ENCODE peak calls at places on chromosomes 1 and 21, in six cellular contexts. N, E, K, G, O and A are unnamed samples.

GRCh38 chr1:81950845-81951244 is 150.1 kb downstream of the ADGRL2 start:
- DNase-seq in O (no peak), N (no peak), K (peak), E (no peak), G (no peak), A (no peak)

GRCh38 chr1:64938991-64939390 is 27.4 kb downstream of the JAK1 start:
- DNase-seq in O (no peak), G (no peak), N (no peak), E (no peak), K (no peak), A (no peak)

GRCh38 chr1:1101503-1101902 is 14.4 kb downstream of the C1orf159 start:
- DNase-seq in K (no peak), G (no peak), E (no peak), N (no peak), O (no peak), A (no peak)

GRCh38 chr1:3662080-3662671 is 9.9 kb downstream of the TP73 start:
- DNase-seq in K (no peak), E (no peak), N (no peak), G (no peak), O (no peak), A (no peak)

GRCh38 chr21:28066051-28066450 is 926.6 kb downstream of the LTN1 start:
- DNase-seq in G (no peak), E (no peak), N (no peak), K (no peak), O (peak), A (no peak)

GRCh38 chr21:37593015-37593414 is 226.4 kb downstream of the DYRK1A start:
- DNase-seq in K (peak), G (no peak), O (no peak), E (no peak), N (no peak), A (peak)

GRCh38 chr1:222823673-222824072 is 8.8 kb downstream of the DISP1 start:
- DNase-seq in N (no peak), O (no peak), G (no peak), E (no peak), K (no peak), A (no peak)

GRCh38 chr1:20641986-20642385 is 8.7 kb downstream of the PINK1 start:
- DNase-seq in N (no peak), K (no peak), G (no peak), E (no peak), O (no peak), A (no peak)

GRCh38 chr1:243582321-243582720 is 267.7 kb downstream of the AKT3 start:
- DNase-seq in O (peak), G (no peak), K (peak), N (no peak), E (no peak), A (no peak)

GRCh38 chr1:10877894-10878293 is 81.4 kb upstream of the CASZ1 start:
- DNase-seq in E (no peak), G (no peak), N (no peak), K (no peak), O (no peak), A (no peak)
- TF ChIP-seq CTCF in E (no peak), G (no peak), N (no peak), K (no peak), O (no peak), A (no peak)

GRCh38 chr1:51346086-51346942 is 16.0 kb upstream of the TTC39A start:
- DNase-seq in K (no peak), O (no peak), G (no peak), N (no peak), E (no peak), A (no peak)

GRCh38 chr1:51345300-51345687 is 14.9 kb upstream of the TTC39A start:
- DNase-seq in N (no peak), O (no peak), G (no peak), E (no peak), K (no peak), A (no peak)

GRCh38 chr1:51344276-51344601 is 13.9 kb upstream of the TTC39A start:
- DNase-seq in O (no peak), E (no peak), G (no peak), K (no peak), N (no peak), A (no peak)

GRCh38 chr1:51343624-51344023 is 13.3 kb upstream of the TTC39A start:
- DNase-seq in G (no peak), K (no peak), O (no peak), E (no peak), N (no peak), A (no peak)

GRCh38 chr1:51344602-51345299 is 14.4 kb upstream of the TTC39A start:
- DNase-seq in E (no peak), O (no peak), N (no peak), G (no peak), K (no peak), A (no peak)
- TF ChIP-seq CTCF in E (no peak), O (no peak), N (no peak), G (no peak), K (no peak), A (no peak)

DNA sequence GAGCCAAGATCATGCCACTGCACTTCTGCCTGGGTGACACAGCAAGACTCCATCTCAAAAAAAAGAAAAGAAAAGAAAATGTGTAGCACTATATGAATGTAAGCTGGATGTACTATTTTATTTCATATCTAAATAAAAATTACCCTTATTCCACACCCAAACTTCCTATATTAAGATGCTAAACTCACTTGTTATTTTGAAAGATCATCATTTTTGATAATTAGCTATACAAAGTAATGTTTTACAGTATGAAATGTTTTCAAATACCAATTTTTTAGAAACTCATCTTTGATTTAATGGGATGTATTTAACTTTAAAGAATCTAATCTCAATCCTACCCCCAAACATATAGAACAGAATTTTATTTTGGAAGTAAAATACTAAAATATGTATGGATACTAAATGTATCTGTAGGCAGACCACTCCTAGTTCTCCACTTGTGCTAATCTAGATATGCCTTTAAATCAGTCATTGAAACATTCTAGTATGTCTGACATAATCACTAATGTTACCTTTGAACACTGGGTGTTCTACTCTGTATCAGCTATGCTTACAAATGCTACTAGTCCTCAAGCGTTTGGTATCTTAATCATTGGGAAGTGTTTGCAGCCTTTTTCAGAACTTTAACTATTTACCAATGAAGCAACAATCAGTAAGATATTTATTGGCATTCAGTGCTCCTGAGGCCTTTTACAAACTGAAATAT is 12.9 kb downstream of the MIER1 start:
- DNase-seq in O (no peak), G (no peak), K (no peak), N (no peak), E (no peak), A (no peak)
- TF ChIP-seq CTCF in O (no peak), G (no peak), K (no peak), N (no peak), E (no peak), A (no peak)

GRCh38 chr1:41495171-41495948 is 10.9 kb upstream of the EDN2 start:
- DNase-seq in K (peak), E (no peak), G (no peak), N (no peak), O (no peak), A (peak)
- TF ChIP-seq CTCF in K (peak), E (peak), G (no peak), N (peak), O (peak), A (peak)

GRCh38 chr21:42068592-42068991 is 2.5 kb upstream of the UMODL1 start:
- DNase-seq in K (no peak), O (no peak), G (no peak), E (no peak), N (no peak), A (no peak)

GRCh38 chr21:42069327-42069726 is 1.8 kb upstream of the UMODL1 start:
- DNase-seq in E (no peak), N (no peak), K (no peak), G (no peak), O (no peak), A (no peak)

GRCh38 chr21:42068256-42068545 is 2.9 kb upstream of the UMODL1 start:
- DNase-seq in N (no peak), O (no peak), K (no peak), G (no peak), E (no peak), A (no peak)

GRCh38 chr21:42073140-42074099 is 2.3 kb downstream of the UMODL1 start:
- DNase-seq in O (no peak), G (no peak), N (no peak), E (no peak), K (no peak), A (no peak)

DNA sequence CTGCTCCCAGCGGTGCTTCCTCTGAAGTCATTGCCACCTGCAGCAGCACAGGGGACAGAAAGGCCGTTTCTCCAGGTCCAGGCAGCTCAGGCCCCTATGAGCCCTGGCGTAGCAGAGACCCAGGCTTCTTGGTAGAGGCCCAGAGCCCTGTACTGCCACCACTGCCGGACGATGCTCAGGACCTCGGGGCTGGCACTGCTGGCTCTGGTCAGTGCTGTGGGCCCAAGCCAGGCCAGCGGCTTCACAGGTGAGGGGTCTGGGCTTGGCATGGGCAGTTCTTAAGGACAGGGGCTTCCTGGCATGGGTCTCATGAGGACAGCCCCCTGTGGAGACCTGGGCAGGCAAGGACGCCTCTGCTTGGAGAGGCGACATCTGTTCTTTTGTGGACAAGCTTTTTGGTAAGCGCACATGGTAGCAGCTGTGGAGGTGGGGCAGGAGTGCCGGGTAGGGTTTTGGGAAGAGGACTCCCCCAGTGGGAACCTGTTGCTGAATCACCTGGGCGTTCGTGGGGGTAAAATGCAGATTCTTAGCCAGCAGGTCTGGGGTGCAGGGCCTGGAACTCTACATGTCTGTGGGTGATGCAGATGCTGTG is at the start of gene UMODL1:
- DNase-seq in N (no peak), K (no peak), G (no peak), O (no peak), E (no peak), A (no peak)
- TF ChIP-seq CTCF in N (no peak), K (no peak), G (no peak), O (no peak), E (no peak), A (no peak)

DNA sequence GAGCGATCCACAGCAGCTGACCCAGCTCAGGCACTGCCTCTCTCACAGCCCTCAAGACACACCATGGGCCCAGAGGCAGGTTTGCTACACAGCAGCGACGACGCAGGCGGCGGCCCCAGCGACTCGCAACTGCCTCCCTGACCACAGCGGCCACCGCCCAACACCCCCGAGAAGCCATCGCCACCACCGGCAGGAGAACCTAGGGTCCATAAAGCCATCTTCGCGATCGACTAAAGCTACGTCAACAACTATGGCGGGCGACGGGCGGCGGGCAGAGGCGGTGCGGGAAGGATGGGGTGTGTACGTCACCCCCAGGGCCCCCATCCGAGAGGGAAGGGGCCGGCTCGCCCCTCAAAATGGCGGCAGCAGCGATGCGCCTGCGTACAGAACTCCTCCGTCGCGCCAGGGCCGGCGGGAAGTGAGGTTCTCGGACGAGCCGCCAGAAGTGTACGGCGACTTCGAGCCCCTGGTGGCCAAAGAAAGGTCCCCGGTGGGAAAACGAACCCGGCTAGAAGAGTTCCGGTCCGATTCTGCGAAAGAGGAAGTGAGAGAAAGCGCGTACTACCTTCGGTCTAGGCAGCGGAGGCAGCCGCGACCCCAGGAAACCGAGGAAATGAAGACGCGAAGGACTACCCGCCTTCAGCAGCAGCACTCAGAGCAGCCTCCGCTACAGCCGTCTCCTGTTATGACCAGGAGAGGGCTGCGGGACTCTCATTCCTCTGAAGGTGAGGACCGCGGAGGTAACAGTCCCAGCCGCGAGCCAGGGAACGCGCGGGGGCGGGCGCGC is at the start of gene TOR1AIP1:
- DNase-seq in N (peak), K (peak), G (peak), O (peak), E (peak), A (peak)
- TF ChIP-seq CTCF in N (peak), K (peak), G (peak), O (peak), E (peak), A (peak)

DNA sequence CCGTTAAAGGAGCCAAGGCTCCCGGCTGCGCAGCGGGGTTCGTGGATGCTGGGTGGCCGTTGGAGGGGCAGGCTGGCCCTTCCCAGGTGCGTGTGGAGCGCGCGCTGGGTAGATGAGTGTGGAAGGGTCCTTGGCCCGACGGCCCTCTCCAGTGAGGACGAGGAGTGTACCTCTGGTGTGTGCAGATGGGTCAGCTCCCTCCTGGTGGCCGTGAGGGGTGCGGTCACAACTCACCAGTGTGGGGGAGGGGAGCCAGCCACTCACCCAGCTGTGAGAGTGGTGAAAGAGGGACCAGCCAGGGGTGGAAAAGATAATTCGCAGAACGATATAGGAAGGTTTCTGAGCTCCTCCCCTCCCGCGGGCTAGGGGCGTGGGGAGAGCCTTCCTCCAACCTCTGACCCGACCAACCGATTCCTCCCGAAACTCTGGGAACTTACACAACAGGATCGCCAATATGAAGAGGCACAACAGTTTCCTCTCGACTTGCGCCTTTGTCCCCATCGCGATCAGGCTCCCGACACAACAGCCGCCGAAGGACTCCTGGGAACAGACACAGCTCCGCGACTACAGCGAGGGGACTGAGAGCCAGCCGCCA is at the start of gene F11R:
- DNase-seq in N (no peak), O (no peak), K (peak), E (no peak), G (no peak), A (peak)
- TF ChIP-seq CTCF in N (no peak), O (no peak), K (peak), E (no peak), G (peak), A (no peak)